ENCODE peak calls at places on chromosomes 16 and 17, in ten cellular contexts. One of them, this sample, is unnamed.

GRCh38 chr17:338442-339192 is 14.0 kb downstream of the RPH3AL start:
- DNase-seq in kidney epithelial cell: no peak
- DNase-seq in fibroblast of villous mesenchyme: peak
- DNase-seq in lung: no peak
- DNase-seq in astrocyte of the spinal cord: no peak
- DNase-seq in RWPE1: no peak
- DNase-seq in adrenal gland: peak
- DNase-seq in glutamatergic neuron: peak
- DNase-seq in right atrium auricular region: no peak
- DNase-seq in dorsolateral prefrontal cortex: no peak
- DNase-seq in this sample: no peak

GRCh38 chr17:3636908-3637373 is 381 bp downstream of the CTNS start:
- DNase-seq in dorsolateral prefrontal cortex: no peak
- DNase-seq in right atrium auricular region: no peak
- DNase-seq in RWPE1: no peak
- DNase-seq in adrenal gland: no peak
- DNase-seq in astrocyte of the spinal cord: no peak
- DNase-seq in kidney epithelial cell: no peak
- DNase-seq in glutamatergic neuron: peak
- DNase-seq in lung: no peak
- DNase-seq in fibroblast of villous mesenchyme: no peak
- DNase-seq in this sample: no peak

GRCh38 chr17:62756198-62756597 is 51.9 kb downstream of the MARCHF10 start:
- DNase-seq in right atrium auricular region: no peak
- DNase-seq in dorsolateral prefrontal cortex: no peak
- DNase-seq in astrocyte of the spinal cord: no peak
- DNase-seq in fibroblast of villous mesenchyme: no peak
- DNase-seq in kidney epithelial cell: no peak
- DNase-seq in adrenal gland: no peak
- DNase-seq in RWPE1: no peak
- DNase-seq in glutamatergic neuron: no peak
- DNase-seq in lung: no peak
- DNase-seq in this sample: no peak

GRCh38 chr17:16301963-16302855 is 51.1 kb downstream of the CENPV start:
- DNase-seq in dorsolateral prefrontal cortex: no peak
- DNase-seq in lung: peak
- DNase-seq in kidney epithelial cell: no peak
- DNase-seq in astrocyte of the spinal cord: no peak
- DNase-seq in fibroblast of villous mesenchyme: no peak
- DNase-seq in right atrium auricular region: no peak
- DNase-seq in adrenal gland: no peak
- DNase-seq in glutamatergic neuron: no peak
- DNase-seq in RWPE1: no peak
- DNase-seq in this sample: no peak

GRCh38 chr17:78394209-78394608 is 15.8 kb downstream of the PGS1 start:
- DNase-seq in astrocyte of the spinal cord: no peak
- DNase-seq in kidney epithelial cell: no peak
- DNase-seq in dorsolateral prefrontal cortex: no peak
- DNase-seq in adrenal gland: no peak
- DNase-seq in lung: no peak
- DNase-seq in fibroblast of villous mesenchyme: no peak
- DNase-seq in RWPE1: no peak
- DNase-seq in glutamatergic neuron: no peak
- DNase-seq in right atrium auricular region: no peak
- DNase-seq in this sample: no peak

GRCh38 chr17:58338907-58339774 is 10.5 kb upstream of the TSPOAP1 start:
- DNase-seq in right atrium auricular region: no peak
- DNase-seq in astrocyte of the spinal cord: peak
- DNase-seq in RWPE1: no peak
- DNase-seq in kidney epithelial cell: peak
- DNase-seq in glutamatergic neuron: peak
- DNase-seq in adrenal gland: no peak
- DNase-seq in dorsolateral prefrontal cortex: no peak
- DNase-seq in lung: peak
- DNase-seq in fibroblast of villous mesenchyme: peak
- DNase-seq in this sample: peak

GRCh38 chr17:17080781-17081180 is 38.5 kb downstream of the MPRIP start:
- DNase-seq in fibroblast of villous mesenchyme: no peak
- DNase-seq in kidney epithelial cell: no peak
- DNase-seq in lung: no peak
- DNase-seq in right atrium auricular region: no peak
- DNase-seq in adrenal gland: no peak
- DNase-seq in glutamatergic neuron: peak
- DNase-seq in dorsolateral prefrontal cortex: no peak
- DNase-seq in RWPE1: no peak
- DNase-seq in astrocyte of the spinal cord: no peak
- DNase-seq in this sample: no peak

GRCh38 chr17:75019710-75020109 is 7.2 kb downstream of the MRPL58 start:
- DNase-seq in fibroblast of villous mesenchyme: no peak
- DNase-seq in astrocyte of the spinal cord: no peak
- DNase-seq in lung: no peak
- DNase-seq in RWPE1: no peak
- DNase-seq in adrenal gland: no peak
- DNase-seq in dorsolateral prefrontal cortex: no peak
- DNase-seq in glutamatergic neuron: no peak
- DNase-seq in kidney epithelial cell: no peak
- DNase-seq in right atrium auricular region: no peak
- DNase-seq in this sample: no peak

GRCh38 chr16:12217341-12217740 is 240.8 kb downstream of the SNX29 start:
- DNase-seq in kidney epithelial cell: no peak
- DNase-seq in dorsolateral prefrontal cortex: no peak
- DNase-seq in right atrium auricular region: no peak
- DNase-seq in adrenal gland: no peak
- DNase-seq in lung: no peak
- DNase-seq in RWPE1: no peak
- DNase-seq in astrocyte of the spinal cord: no peak
- DNase-seq in fibroblast of villous mesenchyme: no peak
- DNase-seq in glutamatergic neuron: no peak
- DNase-seq in this sample: no peak

GRCh38 chr16:12214509-12214908 is 238.0 kb downstream of the SNX29 start:
- DNase-seq in RWPE1: no peak
- DNase-seq in right atrium auricular region: no peak
- DNase-seq in lung: no peak
- DNase-seq in glutamatergic neuron: no peak
- DNase-seq in fibroblast of villous mesenchyme: no peak
- DNase-seq in dorsolateral prefrontal cortex: no peak
- DNase-seq in kidney epithelial cell: no peak
- DNase-seq in adrenal gland: no peak
- DNase-seq in astrocyte of the spinal cord: peak
- DNase-seq in this sample: no peak

GRCh38 chr16:12211870-12212690 is 235.5 kb downstream of the SNX29 start:
- DNase-seq in RWPE1: no peak
- DNase-seq in astrocyte of the spinal cord: no peak
- DNase-seq in fibroblast of villous mesenchyme: no peak
- DNase-seq in right atrium auricular region: no peak
- DNase-seq in dorsolateral prefrontal cortex: no peak
- DNase-seq in adrenal gland: no peak
- DNase-seq in glutamatergic neuron: no peak
- DNase-seq in kidney epithelial cell: no peak
- DNase-seq in lung: no peak
- DNase-seq in this sample: no peak

GRCh38 chr16:12213180-12213579 is 236.6 kb downstream of the SNX29 start:
- DNase-seq in dorsolateral prefrontal cortex: no peak
- DNase-seq in RWPE1: no peak
- DNase-seq in right atrium auricular region: no peak
- DNase-seq in lung: no peak
- DNase-seq in fibroblast of villous mesenchyme: no peak
- DNase-seq in astrocyte of the spinal cord: no peak
- DNase-seq in adrenal gland: no peak
- DNase-seq in kidney epithelial cell: no peak
- DNase-seq in glutamatergic neuron: no peak
- DNase-seq in this sample: no peak

DNA sequence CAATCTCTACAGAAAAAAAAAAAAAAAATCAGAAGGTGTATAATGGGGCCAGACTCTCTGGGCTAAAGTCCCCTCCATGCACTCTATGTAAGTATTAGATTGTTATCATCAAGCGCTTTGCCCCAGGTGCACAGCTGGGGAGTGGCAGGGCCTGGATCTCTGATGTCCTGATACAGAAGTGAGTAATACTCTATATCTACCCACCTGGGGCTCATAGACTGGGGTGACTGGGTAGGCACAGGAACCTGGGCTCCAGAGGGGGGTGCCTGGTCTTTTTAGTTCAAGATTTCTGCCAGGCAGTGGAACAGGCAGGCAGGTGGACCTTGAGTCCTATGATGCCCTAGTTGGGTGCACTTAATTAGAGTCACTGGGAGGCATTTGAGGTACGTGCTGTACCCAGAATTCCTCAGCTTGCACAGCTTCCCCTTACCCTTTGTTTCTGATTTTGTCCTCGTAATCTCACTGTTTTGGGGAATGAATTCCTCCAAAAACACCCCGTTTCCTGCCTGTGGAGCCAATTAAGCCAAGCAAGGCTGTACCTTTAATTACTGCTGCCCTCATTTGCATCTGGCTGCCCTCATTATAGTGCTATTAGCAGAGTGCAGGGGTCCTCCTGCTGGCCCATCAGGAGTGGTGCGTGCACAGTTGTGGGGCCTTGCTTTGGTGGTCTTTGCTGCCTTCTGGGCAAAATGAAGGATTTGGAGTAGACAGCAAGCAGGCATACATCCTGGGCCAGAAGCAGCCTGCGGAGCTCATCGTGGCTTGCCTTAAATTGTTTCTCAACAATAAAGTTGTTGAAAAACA is 239.0 kb downstream of the SNX29 start:
- DNase-seq in dorsolateral prefrontal cortex: no peak
- DNase-seq in glutamatergic neuron: peak
- DNase-seq in kidney epithelial cell: no peak
- DNase-seq in fibroblast of villous mesenchyme: no peak
- DNase-seq in astrocyte of the spinal cord: no peak
- DNase-seq in lung: no peak
- DNase-seq in adrenal gland: no peak
- DNase-seq in right atrium auricular region: no peak
- DNase-seq in RWPE1: no peak
- DNase-seq in this sample: no peak
- TF ChIP-seq CTCF in dorsolateral prefrontal cortex: no peak
- TF ChIP-seq CTCF in glutamatergic neuron: peak
- TF ChIP-seq CTCF in kidney epithelial cell: peak
- TF ChIP-seq CTCF in fibroblast of villous mesenchyme: peak
- TF ChIP-seq CTCF in astrocyte of the spinal cord: peak
- TF ChIP-seq CTCF in lung: no peak
- TF ChIP-seq CTCF in adrenal gland: no peak
- TF ChIP-seq CTCF in right atrium auricular region: peak
- TF ChIP-seq CTCF in RWPE1: no peak
- TF ChIP-seq CTCF in this sample: peak

GRCh38 chr17:48478224-48479013 is 48.4 kb upstream of the SKAP1 start:
- DNase-seq in RWPE1: no peak
- DNase-seq in glutamatergic neuron: no peak
- DNase-seq in fibroblast of villous mesenchyme: no peak
- DNase-seq in kidney epithelial cell: no peak
- DNase-seq in lung: no peak
- DNase-seq in right atrium auricular region: no peak
- DNase-seq in adrenal gland: no peak
- DNase-seq in astrocyte of the spinal cord: no peak
- DNase-seq in dorsolateral prefrontal cortex: no peak
- DNase-seq in this sample: no peak
- TF ChIP-seq CTCF in RWPE1: no peak
- TF ChIP-seq CTCF in glutamatergic neuron: no peak
- TF ChIP-seq CTCF in fibroblast of villous mesenchyme: peak
- TF ChIP-seq CTCF in kidney epithelial cell: no peak
- TF ChIP-seq CTCF in lung: no peak
- TF ChIP-seq CTCF in right atrium auricular region: no peak
- TF ChIP-seq CTCF in adrenal gland: no peak
- TF ChIP-seq CTCF in astrocyte of the spinal cord: no peak
- TF ChIP-seq CTCF in dorsolateral prefrontal cortex: no peak
- TF ChIP-seq CTCF in this sample: peak

GRCh38 chr16:22202261-22202637 is 3.8 kb upstream of the EEF2K start:
- DNase-seq in lung: no peak
- DNase-seq in kidney epithelial cell: no peak
- DNase-seq in RWPE1: no peak
- DNase-seq in astrocyte of the spinal cord: no peak
- DNase-seq in adrenal gland: no peak
- DNase-seq in fibroblast of villous mesenchyme: no peak
- DNase-seq in right atrium auricular region: no peak
- DNase-seq in glutamatergic neuron: no peak
- DNase-seq in dorsolateral prefrontal cortex: no peak
- DNase-seq in this sample: no peak

GRCh38 chr16:22194707-22195444 is 11.2 kb upstream of the EEF2K start:
- DNase-seq in dorsolateral prefrontal cortex: no peak
- DNase-seq in adrenal gland: peak
- DNase-seq in lung: no peak
- DNase-seq in astrocyte of the spinal cord: no peak
- DNase-seq in glutamatergic neuron: no peak
- DNase-seq in fibroblast of villous mesenchyme: no peak
- DNase-seq in RWPE1: no peak
- DNase-seq in kidney epithelial cell: no peak
- DNase-seq in right atrium auricular region: no peak
- DNase-seq in this sample: no peak

GRCh38 chr16:22195695-22196558 is 10.2 kb upstream of the EEF2K start:
- DNase-seq in astrocyte of the spinal cord: peak
- DNase-seq in dorsolateral prefrontal cortex: peak
- DNase-seq in right atrium auricular region: peak
- DNase-seq in glutamatergic neuron: peak
- DNase-seq in fibroblast of villous mesenchyme: peak
- DNase-seq in adrenal gland: peak
- DNase-seq in lung: peak
- DNase-seq in RWPE1: peak
- DNase-seq in kidney epithelial cell: no peak
- DNase-seq in this sample: peak

GRCh38 chr16:22195445-22195694 is 10.7 kb upstream of the EEF2K start:
- DNase-seq in fibroblast of villous mesenchyme: no peak
- DNase-seq in right atrium auricular region: no peak
- DNase-seq in dorsolateral prefrontal cortex: no peak
- DNase-seq in RWPE1: no peak
- DNase-seq in astrocyte of the spinal cord: no peak
- DNase-seq in kidney epithelial cell: no peak
- DNase-seq in lung: no peak
- DNase-seq in glutamatergic neuron: no peak
- DNase-seq in adrenal gland: no peak
- DNase-seq in this sample: no peak

DNA sequence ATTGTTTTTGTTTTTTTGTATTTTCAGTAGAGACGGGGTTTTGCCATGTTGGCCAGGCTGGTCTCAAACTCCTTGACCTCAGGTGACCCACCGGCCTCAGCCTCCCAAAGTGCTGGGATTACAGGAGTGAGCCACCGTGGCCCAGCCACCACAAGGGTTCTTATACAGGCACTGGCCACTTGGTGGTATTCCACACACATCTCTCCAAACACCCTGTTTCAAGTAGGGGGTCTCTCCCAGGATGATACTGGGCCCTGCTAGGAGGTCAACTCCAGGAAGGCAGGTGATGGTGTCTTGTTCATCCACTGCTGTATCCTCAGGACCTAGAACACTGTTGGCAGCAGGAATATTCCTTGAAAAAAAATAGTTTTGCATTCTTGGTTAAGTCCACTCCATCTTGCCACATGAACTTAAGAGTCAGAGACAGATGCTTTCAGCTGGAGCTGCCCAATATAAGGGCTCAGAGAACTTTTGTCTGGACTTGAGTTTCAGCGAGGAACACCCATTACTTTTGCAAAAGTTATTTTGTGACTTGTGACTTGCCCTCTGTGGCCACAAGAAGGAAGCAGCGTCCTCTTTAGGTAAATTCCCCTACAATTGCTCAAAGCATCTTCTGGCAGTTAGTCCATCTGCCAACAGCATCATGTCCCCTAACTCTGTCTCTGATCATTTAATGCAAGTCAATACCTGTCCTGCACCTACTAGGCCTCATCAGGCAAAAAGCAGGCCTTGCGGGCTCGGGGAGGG is 7.4 kb upstream of the EEF2K start:
- DNase-seq in kidney epithelial cell: no peak
- DNase-seq in adrenal gland: no peak
- DNase-seq in astrocyte of the spinal cord: no peak
- DNase-seq in lung: no peak
- DNase-seq in RWPE1: no peak
- DNase-seq in fibroblast of villous mesenchyme: no peak
- DNase-seq in glutamatergic neuron: no peak
- DNase-seq in dorsolateral prefrontal cortex: no peak
- DNase-seq in right atrium auricular region: no peak
- DNase-seq in this sample: peak
- TF ChIP-seq CTCF in kidney epithelial cell: no peak
- TF ChIP-seq CTCF in adrenal gland: no peak
- TF ChIP-seq CTCF in astrocyte of the spinal cord: peak
- TF ChIP-seq CTCF in lung: no peak
- TF ChIP-seq CTCF in RWPE1: peak
- TF ChIP-seq CTCF in fibroblast of villous mesenchyme: peak
- TF ChIP-seq CTCF in glutamatergic neuron: no peak
- TF ChIP-seq CTCF in dorsolateral prefrontal cortex: no peak
- TF ChIP-seq CTCF in right atrium auricular region: no peak
- TF ChIP-seq CTCF in this sample: peak

DNA sequence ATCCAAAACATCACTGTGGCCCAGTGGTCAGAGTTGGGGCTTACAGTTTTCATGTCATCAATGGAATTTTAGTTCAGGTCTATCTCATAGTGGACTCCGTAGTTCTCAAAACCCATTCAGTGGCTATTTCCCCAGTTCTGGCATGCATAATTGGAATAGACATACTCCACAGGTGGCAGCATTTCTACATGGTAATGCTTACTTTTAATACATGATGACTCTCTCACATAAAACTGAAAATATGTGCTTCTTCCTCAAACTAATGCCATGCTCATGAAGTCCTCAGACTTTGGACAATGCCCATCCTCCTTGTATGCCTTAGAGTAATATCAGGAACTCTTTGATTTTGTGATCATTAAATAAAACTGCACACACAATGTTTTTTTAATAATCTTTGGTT is 857.4 kb upstream of the GOT2 start:
- DNase-seq in glutamatergic neuron: no peak
- DNase-seq in astrocyte of the spinal cord: peak
- DNase-seq in right atrium auricular region: no peak
- DNase-seq in dorsolateral prefrontal cortex: no peak
- DNase-seq in kidney epithelial cell: no peak
- DNase-seq in RWPE1: no peak
- DNase-seq in lung: no peak
- DNase-seq in fibroblast of villous mesenchyme: no peak
- DNase-seq in adrenal gland: no peak
- DNase-seq in this sample: no peak
- TF ChIP-seq CTCF in glutamatergic neuron: no peak
- TF ChIP-seq CTCF in astrocyte of the spinal cord: no peak
- TF ChIP-seq CTCF in right atrium auricular region: no peak
- TF ChIP-seq CTCF in dorsolateral prefrontal cortex: no peak
- TF ChIP-seq CTCF in kidney epithelial cell: no peak
- TF ChIP-seq CTCF in RWPE1: no peak
- TF ChIP-seq CTCF in lung: no peak
- TF ChIP-seq CTCF in fibroblast of villous mesenchyme: no peak
- TF ChIP-seq CTCF in adrenal gland: no peak
- TF ChIP-seq CTCF in this sample: no peak